ENCODE peak calls at places on chromosomes 7 and 10, in nine cellular contexts. One of them, this sample, is unnamed.

GRCh38 chr7:31890198-31890597 is 180.0 kb downstream of the PDE1C start:
- DNase-seq in germinal center: no peak
- DNase-seq in NCI-H2029 treated with DMSO at 0.1 percent for 48 hours: no peak
- DNase-seq in EL: no peak
- DNase-seq in activated naive CD4-positive, alpha-beta T cell treated with anti-CD3 and anti-CD28 coated beads, Interleukin-2, amount 10 ng/mL, durations not matched to agents 7 days and 5 days: no peak
- DNase-seq in NCI-H460: no peak
- DNase-seq in RWPE1: peak; percentile 44
- DNase-seq in stromal cell of bone marrow: no peak
- DNase-seq in GM23248: peak; percentile 45
- DNase-seq in this sample: no peak

GRCh38 chr10:35378547-35379210 is 42.4 kb downstream of the CCNY start:
- DNase-seq in germinal center: peak; percentile 14
- DNase-seq in NCI-H2029 treated with DMSO at 0.1 percent for 48 hours: no peak
- DNase-seq in EL: peak; percentile 48
- DNase-seq in activated naive CD4-positive, alpha-beta T cell treated with anti-CD3 and anti-CD28 coated beads, Interleukin-2, amount 10 ng/mL, durations not matched to agents 7 days and 5 days: no peak
- DNase-seq in NCI-H460: no peak
- DNase-seq in RWPE1: no peak
- DNase-seq in stromal cell of bone marrow: no peak
- DNase-seq in GM23248: no peak
- DNase-seq in this sample: no peak

GRCh38 chr10:44513592-44513991 is 128.7 kb upstream of the CXCL12 start:
- DNase-seq in germinal center: no peak
- DNase-seq in NCI-H2029 treated with DMSO at 0.1 percent for 48 hours: no peak
- DNase-seq in EL: peak; percentile 59
- DNase-seq in activated naive CD4-positive, alpha-beta T cell treated with anti-CD3 and anti-CD28 coated beads, Interleukin-2, amount 10 ng/mL, durations not matched to agents 7 days and 5 days: no peak
- DNase-seq in NCI-H460: no peak
- DNase-seq in RWPE1: no peak
- DNase-seq in stromal cell of bone marrow: peak; percentile 40
- DNase-seq in GM23248: peak; percentile 78
- DNase-seq in this sample: no peak

GRCh38 chr7:82049442-82049841 is 279.6 kb upstream of the HGF start:
- DNase-seq in germinal center: no peak
- DNase-seq in NCI-H2029 treated with DMSO at 0.1 percent for 48 hours: no peak
- DNase-seq in EL: no peak
- DNase-seq in activated naive CD4-positive, alpha-beta T cell treated with anti-CD3 and anti-CD28 coated beads, Interleukin-2, amount 10 ng/mL, durations not matched to agents 7 days and 5 days: no peak
- DNase-seq in NCI-H460: peak; percentile 56
- DNase-seq in RWPE1: no peak
- DNase-seq in stromal cell of bone marrow: no peak
- DNase-seq in GM23248: peak; percentile 39
- DNase-seq in this sample: no peak

GRCh38 chr7:33459340-33459751 is 330.0 kb downstream of the BBS9 start:
- DNase-seq in germinal center: no peak
- DNase-seq in NCI-H2029 treated with DMSO at 0.1 percent for 48 hours: peak; percentile 51
- DNase-seq in EL: peak; percentile 46
- DNase-seq in activated naive CD4-positive, alpha-beta T cell treated with anti-CD3 and anti-CD28 coated beads, Interleukin-2, amount 10 ng/mL, durations not matched to agents 7 days and 5 days: no peak
- DNase-seq in NCI-H460: peak; percentile 25
- DNase-seq in RWPE1: peak; percentile 3
- DNase-seq in stromal cell of bone marrow: peak; percentile 50
- DNase-seq in GM23248: peak; percentile 81
- DNase-seq in this sample: peak; percentile 32

GRCh38 chr10:71157435-71157834 is 54.9 kb upstream of the UNC5B start:
- DNase-seq in germinal center: no peak
- DNase-seq in NCI-H2029 treated with DMSO at 0.1 percent for 48 hours: no peak
- DNase-seq in EL: no peak
- DNase-seq in activated naive CD4-positive, alpha-beta T cell treated with anti-CD3 and anti-CD28 coated beads, Interleukin-2, amount 10 ng/mL, durations not matched to agents 7 days and 5 days: no peak
- DNase-seq in NCI-H460: no peak
- DNase-seq in RWPE1: no peak
- DNase-seq in stromal cell of bone marrow: no peak
- DNase-seq in GM23248: no peak
- DNase-seq in this sample: no peak

GRCh38 chr7:130853503-130854279 is 119.7 kb upstream of the KLF14 start:
- DNase-seq in germinal center: no peak
- DNase-seq in NCI-H2029 treated with DMSO at 0.1 percent for 48 hours: no peak
- DNase-seq in EL: peak; percentile 92
- DNase-seq in activated naive CD4-positive, alpha-beta T cell treated with anti-CD3 and anti-CD28 coated beads, Interleukin-2, amount 10 ng/mL, durations not matched to agents 7 days and 5 days: no peak
- DNase-seq in NCI-H460: peak; percentile 54
- DNase-seq in RWPE1: peak; percentile 74
- DNase-seq in stromal cell of bone marrow: no peak
- DNase-seq in GM23248: peak; percentile 75
- DNase-seq in this sample: peak; percentile 95

GRCh38 chr10:28897617-28898464 is 220.5 kb downstream of the BAMBI start:
- DNase-seq in germinal center: no peak
- DNase-seq in NCI-H2029 treated with DMSO at 0.1 percent for 48 hours: no peak
- DNase-seq in EL: no peak
- DNase-seq in activated naive CD4-positive, alpha-beta T cell treated with anti-CD3 and anti-CD28 coated beads, Interleukin-2, amount 10 ng/mL, durations not matched to agents 7 days and 5 days: no peak
- DNase-seq in NCI-H460: no peak
- DNase-seq in RWPE1: no peak
- DNase-seq in stromal cell of bone marrow: no peak
- DNase-seq in GM23248: no peak
- DNase-seq in this sample: no peak

GRCh38 chr10:8297951-8298350 is 243.5 kb downstream of the GATA3 start:
- DNase-seq in germinal center: no peak
- DNase-seq in NCI-H2029 treated with DMSO at 0.1 percent for 48 hours: no peak
- DNase-seq in EL: no peak
- DNase-seq in activated naive CD4-positive, alpha-beta T cell treated with anti-CD3 and anti-CD28 coated beads, Interleukin-2, amount 10 ng/mL, durations not matched to agents 7 days and 5 days: no peak
- DNase-seq in NCI-H460: no peak
- DNase-seq in RWPE1: no peak
- DNase-seq in stromal cell of bone marrow: no peak
- DNase-seq in GM23248: no peak
- DNase-seq in this sample: no peak

GRCh38 chr7:73652541-73652949 is 15.1 kb upstream of the VPS37D start:
- DNase-seq in germinal center: no peak
- DNase-seq in NCI-H2029 treated with DMSO at 0.1 percent for 48 hours: no peak
- DNase-seq in EL: no peak
- DNase-seq in activated naive CD4-positive, alpha-beta T cell treated with anti-CD3 and anti-CD28 coated beads, Interleukin-2, amount 10 ng/mL, durations not matched to agents 7 days and 5 days: no peak
- DNase-seq in NCI-H460: no peak
- DNase-seq in RWPE1: no peak
- DNase-seq in stromal cell of bone marrow: no peak
- DNase-seq in GM23248: no peak
- DNase-seq in this sample: peak; percentile 41

GRCh38 chr7:117949232-117949631 is 76.0 kb upstream of the CTTNBP2 start:
- DNase-seq in germinal center: no peak
- DNase-seq in NCI-H2029 treated with DMSO at 0.1 percent for 48 hours: no peak
- DNase-seq in EL: no peak
- DNase-seq in activated naive CD4-positive, alpha-beta T cell treated with anti-CD3 and anti-CD28 coated beads, Interleukin-2, amount 10 ng/mL, durations not matched to agents 7 days and 5 days: no peak
- DNase-seq in NCI-H460: no peak
- DNase-seq in RWPE1: peak; percentile 9
- DNase-seq in stromal cell of bone marrow: no peak
- DNase-seq in GM23248: no peak
- DNase-seq in this sample: no peak

GRCh38 chr7:31487071-31487470 is 26.8 kb upstream of the ITPRID1 start:
- DNase-seq in germinal center: no peak
- DNase-seq in NCI-H2029 treated with DMSO at 0.1 percent for 48 hours: no peak
- DNase-seq in EL: no peak
- DNase-seq in activated naive CD4-positive, alpha-beta T cell treated with anti-CD3 and anti-CD28 coated beads, Interleukin-2, amount 10 ng/mL, durations not matched to agents 7 days and 5 days: no peak
- DNase-seq in NCI-H460: no peak
- DNase-seq in RWPE1: no peak
- DNase-seq in stromal cell of bone marrow: no peak
- DNase-seq in GM23248: no peak
- DNase-seq in this sample: no peak

GRCh38 chr7:149561072-149561471 is 63.5 kb upstream of the ZNF746 start:
- DNase-seq in germinal center: no peak
- DNase-seq in NCI-H2029 treated with DMSO at 0.1 percent for 48 hours: no peak
- DNase-seq in EL: no peak
- DNase-seq in activated naive CD4-positive, alpha-beta T cell treated with anti-CD3 and anti-CD28 coated beads, Interleukin-2, amount 10 ng/mL, durations not matched to agents 7 days and 5 days: no peak
- DNase-seq in NCI-H460: no peak
- DNase-seq in RWPE1: no peak
- DNase-seq in stromal cell of bone marrow: no peak
- DNase-seq in GM23248: peak; percentile 29
- DNase-seq in this sample: no peak

GRCh38 chr10:92811986-92812385 is 36.3 kb upstream of the EXOC6 start:
- DNase-seq in germinal center: no peak
- DNase-seq in NCI-H2029 treated with DMSO at 0.1 percent for 48 hours: no peak
- DNase-seq in EL: no peak
- DNase-seq in activated naive CD4-positive, alpha-beta T cell treated with anti-CD3 and anti-CD28 coated beads, Interleukin-2, amount 10 ng/mL, durations not matched to agents 7 days and 5 days: no peak
- DNase-seq in NCI-H460: no peak
- DNase-seq in RWPE1: no peak
- DNase-seq in stromal cell of bone marrow: no peak
- DNase-seq in GM23248: no peak
- DNase-seq in this sample: no peak

GRCh38 chr7:41882271-41882670 is 179.4 kb upstream of the INHBA start:
- DNase-seq in germinal center: peak; percentile 10
- DNase-seq in NCI-H2029 treated with DMSO at 0.1 percent for 48 hours: no peak
- DNase-seq in EL: no peak
- DNase-seq in activated naive CD4-positive, alpha-beta T cell treated with anti-CD3 and anti-CD28 coated beads, Interleukin-2, amount 10 ng/mL, durations not matched to agents 7 days and 5 days: no peak
- DNase-seq in NCI-H460: no peak
- DNase-seq in RWPE1: no peak
- DNase-seq in stromal cell of bone marrow: no peak
- DNase-seq in GM23248: no peak
- DNase-seq in this sample: no peak

GRCh38 chr7:16647435-16647960 is 1.5 kb downstream of the BZW2 start:
- DNase-seq in germinal center: no peak
- DNase-seq in NCI-H2029 treated with DMSO at 0.1 percent for 48 hours: no peak
- DNase-seq in EL: no peak
- DNase-seq in activated naive CD4-positive, alpha-beta T cell treated with anti-CD3 and anti-CD28 coated beads, Interleukin-2, amount 10 ng/mL, durations not matched to agents 7 days and 5 days: no peak
- DNase-seq in NCI-H460: no peak
- DNase-seq in RWPE1: no peak
- DNase-seq in stromal cell of bone marrow: no peak
- DNase-seq in GM23248: peak; percentile 42
- DNase-seq in this sample: no peak